ENCODE peak calls at places on chromosomes 3 and 15, in ten cellular contexts. K, J, Q, T, B, C, D, Y, P and G are unnamed samples.

GRCh38 chr15:44813231-44813630 is 76.9 kb downstream of the TRIM69 start:
- DNase-seq in K (no peak), J (no peak), Q (no peak), T (no peak), B (peak), C (no peak), D (no peak), Y (no peak), P (no peak), G (no peak)

GRCh38 chr3:4744405-4745239 is 234.6 kb upstream of the BHLHE40 start:
- DNase-seq in K (no peak), J (no peak), Q (no peak), T (peak), B (no peak), C (no peak), D (peak), Y (no peak), P (no peak), G (no peak)

GRCh38 chr15:101256756-101257155 is 4.9 kb upstream of the CHSY1 start:
- DNase-seq in K (no peak), J (no peak), Q (no peak), T (no peak), B (no peak), C (no peak), D (peak), Y (no peak), P (no peak), G (no peak)

GRCh38 chr3:141959921-141960554 is 83.6 kb downstream of the ATP1B3 start:
- DNase-seq in K (no peak), J (no peak), Q (peak), T (peak), B (no peak), C (no peak), D (peak), Y (no peak), P (no peak), G (no peak)

GRCh38 chr15:95584088-95584487 is 746.4 kb upstream of the NR2F2 start:
- DNase-seq in K (no peak), J (no peak), Q (no peak), T (no peak), B (no peak), C (no peak), D (no peak), Y (no peak), P (no peak), G (no peak)

GRCh38 chr3:113249111-113249510 is 37.8 kb downstream of the BOC start:
- DNase-seq in K (no peak), J (no peak), Q (peak), T (peak), B (no peak), C (peak), D (peak), Y (no peak), P (no peak), G (no peak)

GRCh38 chr3:11145888-11146287 is 8.4 kb upstream of the HRH1 start:
- DNase-seq in K (no peak), J (no peak), Q (peak), T (peak), B (no peak), C (no peak), D (peak), Y (no peak), P (no peak), G (no peak)

GRCh38 chr3:46508850-46509591 is 11.2 kb downstream of the RTP3 start:
- DNase-seq in K (no peak), J (no peak), Q (no peak), T (no peak), B (no peak), C (no peak), D (no peak), Y (no peak), P (no peak), G (no peak)

GRCh38 chr15:56804908-56805307 is 71.6 kb upstream of the ZNF280D start:
- DNase-seq in K (no peak), J (no peak), Q (no peak), T (no peak), B (no peak), C (no peak), D (peak), Y (no peak), P (no peak), G (no peak)

GRCh38 chr3:117355566-117355965 is 646.0 kb downstream of the TUSC7 start:
- DNase-seq in K (no peak), J (no peak), Q (peak), T (no peak), B (peak), C (peak), D (peak), Y (no peak), P (no peak), G (peak)

GRCh38 chr3:157310329-157311065 is 126.2 kb upstream of the PTX3 start:
- DNase-seq in K (no peak), J (no peak), Q (no peak), T (no peak), B (no peak), C (no peak), D (no peak), Y (no peak), P (no peak), G (peak)

GRCh38 chr15:31328425-31328998 is 1.9 kb downstream of the KLF13 start:
- DNase-seq in K (peak), J (peak), Q (peak), T (no peak), B (no peak), C (no peak), D (peak), Y (peak), P (no peak), G (peak)

GRCh38 chr3:72496055-72496690 is 352.1 kb downstream of the SHQ1 start:
- DNase-seq in K (no peak), J (no peak), Q (no peak), T (no peak), B (no peak), C (no peak), D (no peak), Y (no peak), P (no peak), G (no peak)

GRCh38 chr3:171129827-171130226 is 103.3 kb upstream of the SLC2A2 start:
- DNase-seq in K (no peak), J (no peak), Q (peak), T (no peak), B (no peak), C (no peak), D (peak), Y (no peak), P (no peak), G (no peak)

GRCh38 chr15:92468987-92469386 is 75.3 kb downstream of the ST8SIA2 start:
- DNase-seq in K (no peak), J (no peak), Q (no peak), T (no peak), B (no peak), C (no peak), D (no peak), Y (no peak), P (no peak), G (no peak)

GRCh38 chr3:46477145-46477544 is 12.4 kb upstream of the LTF start:
- DNase-seq in K (no peak), J (no peak), Q (no peak), T (no peak), B (no peak), C (no peak), D (no peak), Y (no peak), P (no peak), G (no peak)

GRCh38 chr3:136882575-136882974 is 20.6 kb downstream of the NCK1 start:
- DNase-seq in K (no peak), J (no peak), Q (no peak), T (no peak), B (no peak), C (peak), D (no peak), Y (no peak), P (no peak), G (no peak)

GRCh38 chr3:65831733-65832425 is 206.8 kb downstream of the MAGI1 start:
- DNase-seq in K (no peak), J (no peak), Q (peak), T (peak), B (no peak), C (no peak), D (peak), Y (no peak), P (no peak), G (no peak)

GRCh38 chr15:60255390-60255789 is 142.4 kb downstream of the ANXA2 start:
- DNase-seq in K (no peak), J (no peak), Q (no peak), T (peak), B (peak), C (no peak), D (peak), Y (peak), P (no peak), G (no peak)

GRCh38 chr3:14926592-14926991 is 20.8 kb upstream of the NR2C2 start:
- DNase-seq in K (no peak), J (no peak), Q (no peak), T (no peak), B (no peak), C (no peak), D (no peak), Y (no peak), P (no peak), G (no peak)

GRCh38 chr3:42159706-42160472 is 68.7 kb downstream of the TRAK1 start:
- DNase-seq in K (no peak), J (peak), Q (peak), T (no peak), B (peak), C (no peak), D (peak), Y (no peak), P (no peak), G (peak)

GRCh38 chr15:62591842-62592838 is 427.1 kb upstream of the C2CD4B start:
- DNase-seq in K (no peak), J (no peak), Q (no peak), T (no peak), B (no peak), C (no peak), D (peak), Y (no peak), P (no peak), G (no peak)

GRCh38 chr15:87167706-87168105 is 1088.0 kb downstream of the AGBL1 start:
- DNase-seq in K (no peak), J (no peak), Q (no peak), T (no peak), B (no peak), C (no peak), D (no peak), Y (no peak), P (no peak), G (no peak)

GRCh38 chr3:48402281-48402732 is 27.6 kb downstream of the PLXNB1 start:
- DNase-seq in K (no peak), J (no peak), Q (peak), T (peak), B (peak), C (no peak), D (peak), Y (no peak), P (peak), G (peak)

GRCh38 chr3:194976049-194976451 is 290.4 kb downstream of the FAM43A start:
- DNase-seq in K (no peak), J (no peak), Q (no peak), T (no peak), B (no peak), C (no peak), D (no peak), Y (no peak), P (no peak), G (no peak)

GRCh38 chr3:128382221-128382807 is 84.4 kb downstream of the DNAJB8 start:
- DNase-seq in K (no peak), J (no peak), Q (no peak), T (no peak), B (peak), C (no peak), D (no peak), Y (no peak), P (no peak), G (peak)

GRCh38 chr3:133282239-133282638 is 117.6 kb upstream of the BFSP2 start:
- DNase-seq in K (no peak), J (no peak), Q (peak), T (no peak), B (no peak), C (no peak), D (peak), Y (no peak), P (no peak), G (no peak)

GRCh38 chr3:194687638-194688206 is 2.0 kb downstream of the FAM43A start:
- DNase-seq in K (peak), J (peak), Q (peak), T (no peak), B (peak), C (peak), D (peak), Y (peak), P (no peak), G (peak)

GRCh38 chr15:29774900-29775299 is 47.4 kb downstream of the TJP1 start:
- DNase-seq in K (no peak), J (no peak), Q (no peak), T (peak), B (no peak), C (no peak), D (peak), Y (no peak), P (no peak), G (no peak)

GRCh38 chr3:480070-480469 is 283.5 kb downstream of the CHL1 start:
- DNase-seq in K (no peak), J (no peak), Q (no peak), T (no peak), B (no peak), C (no peak), D (no peak), Y (no peak), P (no peak), G (no peak)

GRCh38 chr15:81506936-81507335 is 132.9 kb upstream of the TMC3 start:
- DNase-seq in K (no peak), J (no peak), Q (no peak), T (no peak), B (no peak), C (no peak), D (no peak), Y (no peak), P (no peak), G (no peak)

GRCh38 chr3:38960953-38961622 is 90.7 kb downstream of the SCN11A start:
- DNase-seq in K (no peak), J (no peak), Q (peak), T (peak), B (peak), C (no peak), D (peak), Y (no peak), P (no peak), G (peak)

GRCh38 chr3:45870099-45870498 is 16.2 kb upstream of the CCR9 start:
- DNase-seq in K (peak), J (peak), Q (no peak), T (no peak), B (no peak), C (no peak), D (no peak), Y (peak), P (no peak), G (no peak)

GRCh38 chr15:84840741-84841429 is 23.7 kb downstream of the ALPK3 start:
- DNase-seq in K (no peak), J (no peak), Q (peak), T (peak), B (peak), C (no peak), D (peak), Y (no peak), P (no peak), G (peak)

GRCh38 chr3:49498655-49499054 is 28.6 kb downstream of the DAG1 start:
- DNase-seq in K (no peak), J (no peak), Q (no peak), T (no peak), B (no peak), C (no peak), D (no peak), Y (no peak), P (no peak), G (no peak)

GRCh38 chr15:66078196-66078928 is 175.2 kb downstream of the MEGF11 start:
- DNase-seq in K (no peak), J (no peak), Q (no peak), T (no peak), B (no peak), C (peak), D (no peak), Y (no peak), P (no peak), G (no peak)

GRCh38 chr3:151479452-151479851 is 18.6 kb upstream of the IGSF10 start:
- DNase-seq in K (no peak), J (no peak), Q (no peak), T (no peak), B (no peak), C (no peak), D (no peak), Y (no peak), P (no peak), G (no peak)

GRCh38 chr3:88947013-88947412 is 160.4 kb upstream of the EPHA3 start:
- DNase-seq in K (no peak), J (no peak), Q (no peak), T (no peak), B (no peak), C (no peak), D (no peak), Y (no peak), P (no peak), G (no peak)